ENCODE peak calls at places on chromosomes 5 and 9, in four cellular contexts. One of them, this sample, is unnamed.

GRCh38 chr9:13990336-13990735 is 323.6 kb downstream of the NFIB start:
- DNase-seq in HS-5: no peak
- DNase-seq in AG08396: no peak
- DNase-seq in hippocampal formation: no peak
- DNase-seq in this sample: no peak

GRCh38 chr9:127567898-127568617 is 44.0 kb upstream of the STXBP1 start:
- DNase-seq in HS-5: no peak
- DNase-seq in AG08396: no peak
- DNase-seq in hippocampal formation: no peak
- DNase-seq in this sample: no peak

GRCh38 chr5:126716861-126717260 is 60.1 kb upstream of the LMNB1 start:
- DNase-seq in HS-5: no peak
- DNase-seq in AG08396: no peak
- DNase-seq in hippocampal formation: no peak
- DNase-seq in this sample: no peak

GRCh38 chr9:123358181-123358894 is 2.3 kb downstream of the CRB2 start:
- DNase-seq in HS-5: no peak
- DNase-seq in AG08396: no peak
- DNase-seq in hippocampal formation: peak; percentile 92
- DNase-seq in this sample: no peak

GRCh38 chr9:124045076-124045829 is 33.7 kb downstream of the LHX2 start:
- DNase-seq in HS-5: no peak
- DNase-seq in AG08396: peak; percentile 75
- DNase-seq in hippocampal formation: no peak
- DNase-seq in this sample: no peak

GRCh38 chr9:38305616-38306015 is 86.9 kb upstream of the ALDH1B1 start:
- DNase-seq in HS-5: no peak
- DNase-seq in AG08396: no peak
- DNase-seq in hippocampal formation: no peak
- DNase-seq in this sample: no peak

GRCh38 chr9:21902112-21902511 is 92.1 kb downstream of the CDKN2A start:
- DNase-seq in HS-5: no peak
- DNase-seq in AG08396: no peak
- DNase-seq in hippocampal formation: no peak
- DNase-seq in this sample: no peak

GRCh38 chr5:35393901-35394300 is 163.6 kb upstream of the PRLR start:
- DNase-seq in HS-5: no peak
- DNase-seq in AG08396: no peak
- DNase-seq in hippocampal formation: no peak
- DNase-seq in this sample: no peak

GRCh38 chr5:64158827-64159226 is 6.8 kb upstream of the RNF180 start:
- DNase-seq in HS-5: peak; percentile 24
- DNase-seq in AG08396: no peak
- DNase-seq in hippocampal formation: no peak
- DNase-seq in this sample: no peak

GRCh38 chr5:164998590-164998989 is 1493.2 kb downstream of the MAT2B start:
- DNase-seq in HS-5: no peak
- DNase-seq in AG08396: no peak
- DNase-seq in hippocampal formation: no peak
- DNase-seq in this sample: no peak

GRCh38 chr5:150140830-150141229 is 14.8 kb downstream of the PDGFRB start:
- DNase-seq in HS-5: no peak
- DNase-seq in AG08396: no peak
- DNase-seq in hippocampal formation: no peak
- DNase-seq in this sample: no peak

GRCh38 chr9:133121200-133122166 is at the start of gene RALGDS:
- DNase-seq in HS-5: no peak
- DNase-seq in AG08396: peak; percentile 98
- DNase-seq in hippocampal formation: peak; percentile 84
- DNase-seq in this sample: no peak

GRCh38 chr5:144273232-144274027 is 102.8 kb downstream of the KCTD16 start:
- DNase-seq in HS-5: no peak
- DNase-seq in AG08396: no peak
- DNase-seq in hippocampal formation: no peak
- DNase-seq in this sample: no peak

GRCh38 chr9:98127226-98127625 is 8.2 kb upstream of the TRIM14 start:
- DNase-seq in HS-5: no peak
- DNase-seq in AG08396: no peak
- DNase-seq in hippocampal formation: no peak
- DNase-seq in this sample: no peak

GRCh38 chr9:126705767-126706697 is 92.3 kb downstream of the LMX1B start:
- DNase-seq in HS-5: no peak
- DNase-seq in AG08396: peak; percentile 67
- DNase-seq in hippocampal formation: no peak
- DNase-seq in this sample: no peak

GRCh38 chr5:149730620-149731331 is 666 bp downstream of the PPARGC1B start:
- DNase-seq in HS-5: no peak
- DNase-seq in AG08396: peak; percentile 56
- DNase-seq in hippocampal formation: no peak
- DNase-seq in this sample: no peak

GRCh38 chr5:150558088-150558621 is 50.2 kb downstream of the NDST1 start:
- DNase-seq in HS-5: no peak
- DNase-seq in AG08396: no peak
- DNase-seq in hippocampal formation: no peak
- DNase-seq in this sample: no peak

GRCh38 chr9:71620806-71621205 is 147.5 kb downstream of the CEMIP2 start:
- DNase-seq in HS-5: no peak
- DNase-seq in AG08396: no peak
- DNase-seq in hippocampal formation: peak; percentile 66
- DNase-seq in this sample: no peak

GRCh38 chr9:97747201-97747965 is 50.2 kb upstream of the XPA start:
- DNase-seq in HS-5: no peak
- DNase-seq in AG08396: no peak
- DNase-seq in hippocampal formation: no peak
- DNase-seq in this sample: no peak

GRCh38 chr5:81656788-81657187 is 94.1 kb downstream of the SSBP2 start:
- DNase-seq in HS-5: no peak
- DNase-seq in AG08396: no peak
- DNase-seq in hippocampal formation: no peak
- DNase-seq in this sample: no peak

GRCh38 chr9:69013404-69013727 is 547 bp downstream of the PRKACG start:
- DNase-seq in HS-5: no peak
- DNase-seq in AG08396: no peak
- DNase-seq in hippocampal formation: no peak
- DNase-seq in this sample: no peak

GRCh38 chr5:37900692-37901091 is 60.9 kb upstream of the GDNF start:
- DNase-seq in HS-5: peak; percentile 36
- DNase-seq in AG08396: peak; percentile 49
- DNase-seq in hippocampal formation: no peak
- DNase-seq in this sample: peak; percentile 96

GRCh38 chr5:140312067-140312790 is 9.3 kb upstream of the PFDN1 start:
- DNase-seq in HS-5: peak; percentile 96
- DNase-seq in AG08396: no peak
- DNase-seq in hippocampal formation: no peak
- DNase-seq in this sample: no peak

GRCh38 chr9:36847781-36848673 is 186.0 kb downstream of the PAX5 start:
- DNase-seq in HS-5: no peak
- DNase-seq in AG08396: no peak
- DNase-seq in hippocampal formation: no peak
- DNase-seq in this sample: no peak

GRCh38 chr5:134642931-134643530 is 5.6 kb upstream of the SEC24A start:
- DNase-seq in HS-5: no peak
- DNase-seq in AG08396: no peak
- DNase-seq in hippocampal formation: no peak
- DNase-seq in this sample: no peak

GRCh38 chr5:97094579-97095317 is 47.7 kb downstream of the LIX1 start:
- DNase-seq in HS-5: no peak
- DNase-seq in AG08396: no peak
- DNase-seq in hippocampal formation: no peak
- DNase-seq in this sample: no peak

GRCh38 chr9:4902135-4902475 is 83.0 kb upstream of the JAK2 start:
- DNase-seq in HS-5: no peak
- DNase-seq in AG08396: no peak
- DNase-seq in hippocampal formation: no peak
- DNase-seq in this sample: no peak

GRCh38 chr9:7234144-7234543 is 476.4 kb downstream of the KDM4C start:
- DNase-seq in HS-5: no peak
- DNase-seq in AG08396: peak; percentile 22
- DNase-seq in hippocampal formation: no peak
- DNase-seq in this sample: no peak

GRCh38 chr5:38193015-38193581 is 65.3 kb upstream of the EGFLAM start:
- DNase-seq in HS-5: peak; percentile 46
- DNase-seq in AG08396: peak; percentile 84
- DNase-seq in hippocampal formation: peak; percentile 56
- DNase-seq in this sample: peak; percentile 19

GRCh38 chr5:8253376-8253775 is 384.4 kb downstream of the MTRR start:
- DNase-seq in HS-5: no peak
- DNase-seq in AG08396: no peak
- DNase-seq in hippocampal formation: no peak
- DNase-seq in this sample: no peak